ENCODE peak calls at places on chromosomes 4 and X, in six cellular contexts. One of them, this sample, is unnamed.
A peak's percentile ranks its signal among the peaks of the same experiment; 100 is the strongest.

GRCh38 chrX:18701621-18702361 is 5.7 kb upstream of the PPEF1 start:
- DNase-seq in Caki2: peak; percentile 46
- DNase-seq in ACHN: no peak
- DNase-seq in iPS-NIHi11: no peak
- DNase-seq in GM06990: no peak
- DNase-seq in NCI-H2171: no peak
- DNase-seq in this sample: no peak

GRCh38 chrX:38055170-38055847 is 49.0 kb downstream of the SYTL5 start:
- DNase-seq in Caki2: peak; percentile 24
- DNase-seq in ACHN: no peak
- DNase-seq in iPS-NIHi11: no peak
- DNase-seq in GM06990: no peak
- DNase-seq in NCI-H2171: no peak
- DNase-seq in this sample: no peak

GRCh38 chr4:122604146-122604545 is 16.7 kb downstream of the IL21 start:
- DNase-seq in Caki2: no peak
- DNase-seq in ACHN: no peak
- DNase-seq in iPS-NIHi11: peak; percentile 19
- DNase-seq in GM06990: no peak
- DNase-seq in NCI-H2171: no peak
- DNase-seq in this sample: no peak

GRCh38 chrX:120316587-120317283 is 5.5 kb upstream of the TMEM255A start:
- DNase-seq in Caki2: no peak
- DNase-seq in ACHN: peak; percentile 14
- DNase-seq in iPS-NIHi11: no peak
- DNase-seq in GM06990: no peak
- DNase-seq in NCI-H2171: no peak
- DNase-seq in this sample: no peak

GRCh38 chrX:79325263-79325958 is 41.7 kb downstream of the ITM2A start:
- DNase-seq in Caki2: peak; percentile 1
- DNase-seq in ACHN: no peak
- DNase-seq in iPS-NIHi11: no peak
- DNase-seq in GM06990: no peak
- DNase-seq in NCI-H2171: no peak
- DNase-seq in this sample: no peak

GRCh38 chr4:20592666-20593065 is 107.6 kb upstream of the PACRGL start:
- DNase-seq in Caki2: no peak
- DNase-seq in ACHN: no peak
- DNase-seq in iPS-NIHi11: no peak
- DNase-seq in GM06990: no peak
- DNase-seq in NCI-H2171: no peak
- DNase-seq in this sample: no peak

GRCh38 chrX:54794004-54794403 is 4.1 kb downstream of the ITIH6 start:
- DNase-seq in Caki2: no peak
- DNase-seq in ACHN: no peak
- DNase-seq in iPS-NIHi11: no peak
- DNase-seq in GM06990: no peak
- DNase-seq in NCI-H2171: no peak
- DNase-seq in this sample: no peak

GRCh38 chr4:5735463-5735862 is 24.5 kb downstream of the EVC start:
- DNase-seq in Caki2: no peak
- DNase-seq in ACHN: no peak
- DNase-seq in iPS-NIHi11: no peak
- DNase-seq in GM06990: no peak
- DNase-seq in NCI-H2171: no peak
- DNase-seq in this sample: no peak

GRCh38 chr4:83221897-83222441 is 62.6 kb downstream of the COQ2 start:
- DNase-seq in Caki2: no peak
- DNase-seq in ACHN: no peak
- DNase-seq in iPS-NIHi11: no peak
- DNase-seq in GM06990: peak; percentile 77
- DNase-seq in NCI-H2171: no peak
- DNase-seq in this sample: no peak

GRCh38 chr4:139743027-139743426 is 77.4 kb downstream of the MGST2 start:
- DNase-seq in Caki2: no peak
- DNase-seq in ACHN: no peak
- DNase-seq in iPS-NIHi11: no peak
- DNase-seq in GM06990: no peak
- DNase-seq in NCI-H2171: no peak
- DNase-seq in this sample: no peak

GRCh38 chrX:23643020-23643419 is 24.3 kb upstream of the PRDX4 start:
- DNase-seq in Caki2: no peak
- DNase-seq in ACHN: no peak
- DNase-seq in iPS-NIHi11: no peak
- DNase-seq in GM06990: no peak
- DNase-seq in NCI-H2171: no peak
- DNase-seq in this sample: no peak

GRCh38 chr4:48944252-48944651 is 37.7 kb upstream of the OCIAD2 start:
- DNase-seq in Caki2: peak; percentile 83
- DNase-seq in ACHN: no peak
- DNase-seq in iPS-NIHi11: peak; percentile 19
- DNase-seq in GM06990: no peak
- DNase-seq in NCI-H2171: no peak
- DNase-seq in this sample: no peak

GRCh38 chr4:16582526-16582925 is 315.9 kb downstream of the LDB2 start:
- DNase-seq in Caki2: no peak
- DNase-seq in ACHN: peak; percentile 1
- DNase-seq in iPS-NIHi11: peak; percentile 46
- DNase-seq in GM06990: no peak
- DNase-seq in NCI-H2171: no peak
- DNase-seq in this sample: no peak

GRCh38 chr4:4694296-4694772 is 152.5 kb upstream of the STX18 start:
- DNase-seq in Caki2: peak; percentile 29
- DNase-seq in ACHN: peak; percentile 6
- DNase-seq in iPS-NIHi11: peak; percentile 81
- DNase-seq in GM06990: no peak
- DNase-seq in NCI-H2171: no peak
- DNase-seq in this sample: peak; percentile 47

GRCh38 chrX:72169008-72169728 is 12.4 kb upstream of the PIN4 start:
- DNase-seq in Caki2: no peak
- DNase-seq in ACHN: no peak
- DNase-seq in iPS-NIHi11: no peak
- DNase-seq in GM06990: no peak
- DNase-seq in NCI-H2171: no peak
- DNase-seq in this sample: no peak

GRCh38 chr4:80226091-80226490 is 28.8 kb downstream of the PRDM8 start:
- DNase-seq in Caki2: no peak
- DNase-seq in ACHN: no peak
- DNase-seq in iPS-NIHi11: no peak
- DNase-seq in GM06990: no peak
- DNase-seq in NCI-H2171: no peak
- DNase-seq in this sample: no peak

GRCh38 chrX:46628406-46629371 is 55.1 kb downstream of the CHST7 start:
- DNase-seq in Caki2: no peak
- DNase-seq in ACHN: no peak
- DNase-seq in iPS-NIHi11: no peak
- DNase-seq in GM06990: peak; percentile 77
- DNase-seq in NCI-H2171: no peak
- DNase-seq in this sample: no peak

GRCh38 chr4:8328456-8328855 is 58.9 kb downstream of the HTRA3 start:
- DNase-seq in Caki2: no peak
- DNase-seq in ACHN: no peak
- DNase-seq in iPS-NIHi11: no peak
- DNase-seq in GM06990: no peak
- DNase-seq in NCI-H2171: no peak
- DNase-seq in this sample: no peak

GRCh38 chrX:115549008-115549407 is 12.0 kb upstream of the PLS3 start:
- DNase-seq in Caki2: no peak
- DNase-seq in ACHN: no peak
- DNase-seq in iPS-NIHi11: no peak
- DNase-seq in GM06990: no peak
- DNase-seq in NCI-H2171: no peak
- DNase-seq in this sample: no peak

GRCh38 chr4:2257361-2258001 is 4.4 kb downstream of the MXD4 start:
- DNase-seq in Caki2: no peak
- DNase-seq in ACHN: no peak
- DNase-seq in iPS-NIHi11: peak; percentile 1
- DNase-seq in GM06990: peak; percentile 9
- DNase-seq in NCI-H2171: no peak
- DNase-seq in this sample: peak; percentile 8

GRCh38 chr4:7210818-7211217 is 18.5 kb downstream of the SORCS2 start:
- DNase-seq in Caki2: peak; percentile 57
- DNase-seq in ACHN: peak; percentile 81
- DNase-seq in iPS-NIHi11: no peak
- DNase-seq in GM06990: no peak
- DNase-seq in NCI-H2171: no peak
- DNase-seq in this sample: no peak

GRCh38 chrX:446243-446642 is 59.5 kb upstream of the PPP2R3B start:
- DNase-seq in Caki2: no peak
- DNase-seq in ACHN: no peak
- DNase-seq in iPS-NIHi11: peak; percentile 80
- DNase-seq in GM06990: no peak
- DNase-seq in NCI-H2171: no peak
- DNase-seq in this sample: no peak

GRCh38 chr4:2248044-2248780 is 6.3 kb upstream of the HAUS3 start:
- DNase-seq in Caki2: no peak
- DNase-seq in ACHN: no peak
- DNase-seq in iPS-NIHi11: peak; percentile 8
- DNase-seq in GM06990: peak; percentile 9
- DNase-seq in NCI-H2171: no peak
- DNase-seq in this sample: peak; percentile 15

GRCh38 chrX:149711545-149712236 is at the start of gene MAGEA11:
- DNase-seq in Caki2: no peak
- DNase-seq in ACHN: no peak
- DNase-seq in iPS-NIHi11: no peak
- DNase-seq in GM06990: no peak
- DNase-seq in NCI-H2171: no peak
- DNase-seq in this sample: no peak

GRCh38 chrX:17411189-17411588 is 36.2 kb downstream of the NHS start:
- DNase-seq in Caki2: peak; percentile 7
- DNase-seq in ACHN: no peak
- DNase-seq in iPS-NIHi11: no peak
- DNase-seq in GM06990: no peak
- DNase-seq in NCI-H2171: no peak
- DNase-seq in this sample: no peak

GRCh38 chrX:57227691-57228090 is 58.8 kb upstream of the FAAH2 start:
- DNase-seq in Caki2: peak; percentile 5
- DNase-seq in ACHN: no peak
- DNase-seq in iPS-NIHi11: no peak
- DNase-seq in GM06990: no peak
- DNase-seq in NCI-H2171: no peak
- DNase-seq in this sample: no peak

GRCh38 chrX:10833299-10834169 is 213.1 kb upstream of the MID1 start:
- DNase-seq in Caki2: peak; percentile 2
- DNase-seq in ACHN: peak; percentile 43
- DNase-seq in iPS-NIHi11: peak; percentile 36
- DNase-seq in GM06990: no peak
- DNase-seq in NCI-H2171: no peak
- DNase-seq in this sample: no peak

GRCh38 chrX:40809210-40809609 is 73.9 kb upstream of the MED14 start:
- DNase-seq in Caki2: no peak
- DNase-seq in ACHN: peak; percentile 2
- DNase-seq in iPS-NIHi11: no peak
- DNase-seq in GM06990: no peak
- DNase-seq in NCI-H2171: peak; percentile 28
- DNase-seq in this sample: no peak

GRCh38 chr4:140752669-140753068 is 3.5 kb downstream of the TBC1D9 start:
- DNase-seq in Caki2: no peak
- DNase-seq in ACHN: no peak
- DNase-seq in iPS-NIHi11: no peak
- DNase-seq in GM06990: no peak
- DNase-seq in NCI-H2171: no peak
- DNase-seq in this sample: no peak